ENCODE peak calls at places on chromosomes 6 and 20, in four cellular contexts. Y is A549, Z is uterus, J is nephron progenitor cell. X is an unnamed sample.

GRCh38 chr6:70593118-70593486 is 26.4 kb downstream of the SDHAF4 start:
- DNase-seq in Z (no peak), Y (no peak), J (no peak), X (no peak)

GRCh38 chr6:39347201-39347600 is 24.7 kb upstream of the KCNK16 start:
- DNase-seq in Z (no peak), Y (no peak), J (no peak), X (no peak)

GRCh38 chr20:8335059-8335458 is 203.0 kb downstream of the PLCB1 start:
- DNase-seq in J (no peak), Y (no peak), Z (no peak), X (no peak)

GRCh38 chr6:155915651-155916050 is 460.0 kb upstream of the NOX3 start:
- DNase-seq in J (no peak), Y (no peak), Z (no peak), X (no peak)

GRCh38 chr20:63836335-63837133 is 5.5 kb upstream of the ZBTB46 start:
- DNase-seq in Y (no peak), Z (no peak), J (peak), X (no peak)

GRCh38 chr6:167702241-167702827 is 124.4 kb upstream of the AFDN start:
- DNase-seq in J (no peak), Y (no peak), Z (no peak), X (no peak)

GRCh38 chr20:63273635-63274380 is 1.2 kb downstream of the ARFGAP1 start:
- DNase-seq in Z (no peak), Y (peak), J (no peak), X (no peak)

GRCh38 chr20:40279390-40279789 is 409.6 kb downstream of the MAFB start:
- DNase-seq in J (no peak), Z (peak), Y (no peak), X (no peak)

GRCh38 chr20:16574656-16575355 is 1.6 kb upstream of the KIF16B start:
- DNase-seq in Y (peak), Z (peak), J (peak), X (peak)

GRCh38 chr6:138527376-138528092 is 28.2 kb upstream of the NHSL1 start:
- DNase-seq in Z (no peak), J (no peak), Y (no peak), X (no peak)

GRCh38 chr6:160750276-160750689 is 48.2 kb downstream of the PLG start:
- DNase-seq in J (peak), Z (no peak), Y (peak), X (peak)

GRCh38 chr6:126300735-126301134 is 39.2 kb upstream of the CENPW start:
- DNase-seq in Z (no peak), J (no peak), Y (no peak), X (no peak)

GRCh38 chr6:84269947-84270733 is 42.7 kb upstream of the CEP162 start:
- DNase-seq in Z (no peak), J (no peak), Y (no peak), X (no peak)

GRCh38 chr6:1250489-1251197 is 61.3 kb upstream of the FOXQ1 start:
- DNase-seq in J (no peak), Z (no peak), Y (no peak), X (no peak)

GRCh38 chr6:43544461-43544860 is 27.6 kb downstream of the POLR1C start:
- DNase-seq in Y (no peak), J (no peak), Z (no peak), X (no peak)

GRCh38 chr6:139349464-139350020 is 24.9 kb downstream of the CITED2 start:
- DNase-seq in Y (no peak), Z (no peak), J (no peak), X (peak)

GRCh38 chr6:139114741-139115140 is 20.1 kb upstream of the HECA start:
- DNase-seq in Z (no peak), J (no peak), Y (no peak), X (no peak)

GRCh38 chr6:10421508-10422281 is 6.8 kb upstream of the TFAP2A start:
- DNase-seq in J (peak), Y (no peak), Z (no peak), X (no peak)

GRCh38 chr6:157346371-157346770 is 23.1 kb upstream of the TMEM242 start:
- DNase-seq in J (no peak), Z (no peak), Y (no peak), X (no peak)

GRCh38 chr6:52415917-52416628 is 4.1 kb upstream of the EFHC1 start:
- DNase-seq in Y (no peak), J (no peak), Z (no peak), X (peak)

GRCh38 chr6:124867126-124867525 is 95.1 kb upstream of the RNF217 start:
- DNase-seq in J (no peak), Z (no peak), Y (no peak), X (no peak)

GRCh38 chr6:64750910-64751309 is 956.1 kb downstream of the EYS start:
- DNase-seq in J (no peak), Z (no peak), Y (no peak), X (no peak)

GRCh38 chr20:51665543-51666118 is 102.6 kb downstream of the ATP9A start:
- DNase-seq in Z (no peak), J (no peak), Y (no peak), X (no peak)

GRCh38 chr6:112841553-112842337 is 494.6 kb downstream of the RFPL4B start:
- DNase-seq in Y (no peak), Z (no peak), J (no peak), X (no peak)

GRCh38 chr6:21027507-21027906 is 493.2 kb downstream of the CDKAL1 start:
- DNase-seq in J (no peak), Z (no peak), Y (no peak), X (no peak)

GRCh38 chr6:150395388-150396009 is 26.7 kb downstream of the IYD start:
- DNase-seq in J (peak), Y (peak), Z (no peak), X (peak)

GRCh38 chr6:137853569-137854213 is 13.4 kb upstream of the TNFAIP3 start:
- DNase-seq in Y (no peak), Z (no peak), J (no peak), X (no peak)

GRCh38 chr20:13221673-13222318 is 722 bp downstream of the ISM1 start:
- DNase-seq in Y (peak), Z (peak), J (peak), X (peak)

GRCh38 chr6:164757451-164757850 is 552.0 kb downstream of the C6orf118 start:
- DNase-seq in Z (no peak), Y (no peak), J (no peak), X (no peak)

GRCh38 chr6:137579612-137580011 is 85.4 kb upstream of the OLIG3 start:
- DNase-seq in J (no peak), Y (no peak), Z (no peak), X (no peak)

GRCh38 chr6:9851541-9852380 is 563.1 kb downstream of the TFAP2A start:
- DNase-seq in Y (peak), J (no peak), Z (no peak), X (peak)

GRCh38 chr6:130018830-130019795 is 732 bp downstream of the L3MBTL3 start:
- DNase-seq in Y (peak), Z (peak), J (peak), X (peak)

GRCh38 chr6:6738108-6738507 is 149.6 kb downstream of the LY86 start:
- DNase-seq in Z (no peak), Y (no peak), J (no peak), X (no peak)

GRCh38 chr20:60957621-60958020 is 294.4 kb upstream of the CDH4 start:
- DNase-seq in Z (no peak), J (no peak), Y (no peak), X (no peak)

GRCh38 chr6:112085666-112086065 is 1.6 kb downstream of the TUBE1 start:
- DNase-seq in J (no peak), Y (no peak), Z (no peak), X (no peak)

GRCh38 chr6:155259202-155259601 is 4.6 kb upstream of the CLDN20 start:
- DNase-seq in Y (no peak), Z (no peak), J (no peak), X (no peak)

GRCh38 chr6:105794263-105794662 is 291.9 kb upstream of the PRDM1 start:
- DNase-seq in Y (peak), J (peak), Z (no peak), X (peak)

GRCh38 chr6:9360881-9361280 is 925.5 kb upstream of the SLC35B3 start:
- DNase-seq in J (no peak), Z (no peak), Y (no peak), X (no peak)

GRCh38 chr6:43930440-43931154 is 160.6 kb downstream of the VEGFA start:
- DNase-seq in Y (no peak), J (no peak), Z (no peak), X (no peak)

GRCh38 chr6:73969982-73970960 is 274.3 kb downstream of the CD109 start:
- DNase-seq in Y (peak), J (peak), Z (no peak), X (peak)

X was measured in Calu3.